ENCODE peak calls at places on chromosomes 13 and 19, in four cellular contexts. P is AG04450, X is transverse colon, Y is heart right ventricle. Q is an unnamed sample.

GRCh38 chr13:105969761-105970160 is 565.7 kb downstream of the EFNB2 start:
- DNase-seq in Y (no peak), X (no peak), P (no peak), Q (peak; percentile 91)

GRCh38 chr19:10295847-10296591 is 6.3 kb downstream of the ICAM5 start:
- DNase-seq in Y (no peak), X (no peak), P (no peak), Q (no peak)

GRCh38 chr19:42091300-42092266 is 15.6 kb downstream of the ZNF574 start:
- DNase-seq in Y (no peak), X (peak; percentile 72), P (no peak), Q (no peak)

GRCh38 chr19:42552086-42553065 is 24.1 kb upstream of the CEACAM1 start:
- DNase-seq in P (no peak), X (no peak), Y (no peak), Q (no peak)

GRCh38 chr13:85597790-85598500 is 201.3 kb downstream of the SLITRK6 start:
- DNase-seq in P (peak; percentile 33), X (no peak), Y (no peak), Q (no peak)

GRCh38 chr19:49271080-49271753 is 53.8 kb downstream of the SLC6A16 start:
- DNase-seq in Y (no peak), P (no peak), X (no peak), Q (no peak)

GRCh38 chr13:27792393-27793218 is at the start of gene GSX1:
- DNase-seq in P (no peak), Y (peak; percentile 51), X (peak; percentile 52), Q (peak; percentile 73)

GRCh38 chr13:44011036-44011435 is 131.3 kb downstream of the LACC1 start:
- DNase-seq in X (no peak), P (no peak), Y (no peak), Q (no peak)

GRCh38 chr13:102877285-102877684 is 31.5 kb downstream of the ERCC5 start:
- DNase-seq in Y (peak; percentile 62), X (no peak), P (no peak), Q (peak; percentile 92)

GRCh38 chr13:72341904-72342303 is 385.5 kb downstream of the MZT1 start:
- DNase-seq in Y (no peak), P (no peak), X (no peak), Q (no peak)

GRCh38 chr13:76223565-76223964 is 587.4 kb downstream of the LMO7 start:
- DNase-seq in X (no peak), P (no peak), Y (no peak), Q (no peak)

GRCh38 chr13:50529154-50529882 is 314.2 kb downstream of the DLEU7 start:
- DNase-seq in P (peak; percentile 72), X (peak; percentile 84), Y (peak; percentile 91), Q (peak; percentile 90)

GRCh38 chr19:53927745-53928144 is 18.7 kb downstream of the CACNG7 start:
- DNase-seq in X (no peak), Y (peak; percentile 48), P (peak; percentile 26), Q (peak; percentile 75)

GRCh38 chr13:27211771-27212364 is 39.5 kb upstream of the RPL21 start:
- DNase-seq in P (peak; percentile 24), X (no peak), Y (no peak), Q (peak; percentile 71)

GRCh38 chr13:39565036-39565949 is 37.7 kb downstream of the LHFPL6 start:
- DNase-seq in X (no peak), P (peak; percentile 83), Y (no peak), Q (peak; percentile 90)

GRCh38 chr13:113848020-113848419 is 15.9 kb downstream of the GAS6 start:
- DNase-seq in X (no peak), P (no peak), Y (peak; percentile 4), Q (no peak)

GRCh38 chr13:39676315-39676876 is 20.9 kb downstream of the COG6 start:
- DNase-seq in P (no peak), X (no peak), Y (peak; percentile 36), Q (peak; percentile 56)

GRCh38 chr19:46181386-46181774 is 33.3 kb downstream of the IGFL2 start:
- DNase-seq in X (no peak), P (no peak), Y (no peak), Q (peak; percentile 52)

GRCh38 chr19:31181535-31181934 is 167.7 kb downstream of the TSHZ3 start:
- DNase-seq in Y (no peak), P (no peak), X (no peak), Q (no peak)

GRCh38 chr13:111479412-111479811 is 159.0 kb downstream of the TEX29 start:
- DNase-seq in P (no peak), Y (no peak), X (no peak), Q (no peak)

GRCh38 chr13:98273824-98274786 is 97.0 kb upstream of the RNF113B start:
- DNase-seq in X (no peak), Y (no peak), P (no peak), Q (no peak)

GRCh38 chr19:44107751-44108150 is 5.4 kb upstream of the ZNF225 start:
- DNase-seq in X (no peak), Y (no peak), P (no peak), Q (no peak)

GRCh38 chr19:28619842-28620429 is 593.0 kb downstream of the UQCRFS1 start:
- DNase-seq in X (no peak), Y (no peak), P (no peak), Q (no peak)

GRCh38 chr19:6728346-6728745 is 7.9 kb upstream of the C3 start:
- DNase-seq in Y (no peak), X (no peak), P (no peak), Q (no peak)

GRCh38 chr19:45782162-45782623 is at the start of gene DMPK:
- DNase-seq in P (no peak), Y (peak; percentile 73), X (no peak), Q (no peak)

GRCh38 chr13:99421271-99421670 is 80.0 kb upstream of the TM9SF2 start:
- DNase-seq in X (peak; percentile 7), Y (no peak), P (no peak), Q (no peak)

GRCh38 chr13:111114362-111115050 is 604 bp upstream of the ARHGEF7 start:
- DNase-seq in X (peak; percentile 31), P (no peak), Y (peak; percentile 41), Q (peak; percentile 26)

GRCh38 chr19:12769689-12770088 is 5.7 kb downstream of the HOOK2 start:
- DNase-seq in Y (no peak), X (peak; percentile 66), P (no peak), Q (peak; percentile 63)